ENCODE peak calls at places on chromosomes 7 and 10, in eight cellular contexts. V is kidney, T is Peyer's patch, P is esophagus squamous epithelium, A is OCI-LY7, Q is mammary epithelial cell, I is neural progenitor cell, M is tibial nerve. E is an unnamed sample.
A peak's percentile ranks its signal among the peaks of the same experiment; 100 is the strongest.

GRCh38 chr7:121198502-121198901 is 130.3 kb upstream of the WNT16 start:
- DNase-seq in P (no peak), M (no peak), Q (no peak), A (no peak), I (no peak), T (no peak), V (no peak), E (no peak)

GRCh38 chr10:125071008-125071407 is 89.4 kb downstream of the CTBP2 start:
- DNase-seq in Q (no peak), I (no peak), V (peak; percentile 46), P (no peak), T (no peak), M (no peak), A (no peak), E (no peak)

GRCh38 chr10:91391915-91392314 is 18.2 kb upstream of the HECTD2 start:
- DNase-seq in A (no peak), T (no peak), I (no peak), V (no peak), M (no peak), P (no peak), Q (no peak), E (no peak)

GRCh38 chr7:37211097-37211496 is 237.6 kb downstream of the ELMO1 start:
- DNase-seq in Q (peak; percentile 1), M (peak; percentile 77), T (no peak), A (no peak), I (no peak), V (no peak), P (no peak), E (no peak)

GRCh38 chr7:13778967-13779366 is 210.5 kb downstream of the ETV1 start:
- DNase-seq in T (no peak), M (no peak), P (no peak), Q (peak; percentile 71), I (no peak), A (no peak), V (no peak), E (no peak)

GRCh38 chr10:96341219-96342182 is 17.3 kb downstream of the OPALIN start:
- DNase-seq in P (no peak), M (no peak), A (no peak), T (no peak), I (peak; percentile 85), V (no peak), Q (no peak), E (no peak)

GRCh38 chr10:131143425-131144165 is 167.9 kb downstream of the TCERG1L start:
- DNase-seq in I (no peak), V (peak; percentile 52), T (no peak), Q (no peak), M (no peak), P (no peak), A (no peak), E (no peak)

GRCh38 chr7:923108-924041 is 31.1 kb downstream of the ADAP1 start:
- DNase-seq in A (peak; percentile 91), T (peak; percentile 96), I (no peak), M (peak; percentile 59), P (peak; percentile 63), Q (no peak), V (peak; percentile 87), E (peak; percentile 83)

GRCh38 chr7:74199551-74200355 is 10.1 kb upstream of the LAT2 start:
- DNase-seq in P (no peak), M (no peak), Q (no peak), V (no peak), T (no peak), I (no peak), A (no peak), E (no peak)

GRCh38 chr7:27564881-27565482 is 97.7 kb downstream of the HIBADH start:
- DNase-seq in M (no peak), P (no peak), V (no peak), A (no peak), I (no peak), Q (no peak), T (no peak), E (no peak)

GRCh38 chr10:28077889-28078288 is 79.0 kb upstream of the ODAD2 start:
- DNase-seq in A (no peak), V (no peak), P (no peak), M (no peak), Q (peak; percentile 79), T (no peak), I (no peak), E (no peak)

GRCh38 chr10:112915590-112916572 is 34.2 kb upstream of the TCF7L2 start:
- DNase-seq in T (no peak), V (peak; percentile 84), I (no peak), Q (peak; percentile 61), M (no peak), A (no peak), P (no peak), E (no peak)

DNA sequence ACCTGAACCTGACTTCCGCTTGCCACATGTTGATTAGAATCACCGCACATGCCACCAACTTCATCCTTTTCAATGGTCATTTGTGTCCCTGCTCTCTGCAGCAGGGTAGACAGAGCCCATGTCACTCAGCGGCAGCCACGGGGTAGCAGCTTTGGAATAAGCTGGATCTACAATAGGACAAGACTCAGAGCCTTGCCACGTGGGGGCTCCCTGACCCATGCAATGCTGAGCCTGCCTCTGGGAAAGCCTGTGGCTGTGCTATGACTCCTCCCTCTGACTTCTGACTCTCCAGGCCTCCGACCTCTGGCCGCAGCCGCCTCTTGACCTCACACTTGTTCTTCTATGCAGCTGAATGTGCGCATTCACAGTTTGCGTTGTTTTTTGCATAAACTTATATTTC is 197.8 kb upstream of the MKI67 start:
- DNase-seq in A (no peak), Q (no peak), P (no peak), V (no peak), M (peak; percentile 40), I (peak; percentile 83), T (no peak), E (no peak)
- TF ChIP-seq CTCF in A (no peak), Q (no peak), P (no peak), V (peak; percentile 4), M (no peak), I (peak; percentile 50), T (no peak), E (no peak)

DNA sequence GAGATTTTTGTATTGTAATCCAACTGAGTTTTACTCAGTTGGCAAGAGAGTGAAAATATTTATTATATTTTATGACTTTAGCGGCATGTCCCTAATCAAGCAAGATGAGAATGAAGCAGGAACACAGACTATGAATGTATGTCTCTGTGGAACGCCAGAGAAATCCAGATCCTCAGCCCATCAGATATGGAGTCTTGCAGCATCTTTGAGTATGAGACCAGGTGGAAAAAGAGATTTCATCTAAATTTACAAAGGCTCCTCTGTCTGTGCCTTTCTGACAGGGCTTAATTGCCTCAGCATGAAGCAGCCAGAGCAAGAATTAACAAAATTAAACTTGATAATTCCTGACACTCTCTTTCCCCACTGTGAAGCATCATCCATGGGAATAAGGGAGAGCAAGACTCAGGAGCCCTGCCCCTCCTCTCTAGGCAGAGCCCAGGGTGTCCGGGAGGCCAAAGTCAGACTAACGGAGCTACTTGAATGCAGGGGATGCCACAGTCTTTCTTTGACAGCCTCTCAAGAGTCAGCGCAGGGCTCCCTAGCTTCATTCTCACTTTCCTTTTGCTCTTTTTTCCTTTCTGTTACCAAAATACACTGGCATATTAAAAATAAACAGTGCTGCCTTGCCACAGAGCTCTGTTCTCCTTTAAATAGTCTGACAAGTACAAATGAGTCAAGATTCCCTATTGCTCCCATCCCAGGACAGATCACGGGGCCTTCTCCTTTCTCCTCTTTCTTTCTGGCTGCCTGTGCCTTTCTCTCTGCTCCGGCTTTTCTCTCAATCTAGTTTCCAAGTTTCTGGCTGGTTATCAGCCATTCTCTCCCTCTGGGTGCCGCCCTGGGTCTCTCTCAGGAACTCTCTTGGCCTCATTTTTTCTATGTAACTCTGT is 132.2 kb upstream of the INHBA start:
- DNase-seq in T (no peak), M (peak; percentile 36), V (no peak), A (no peak), Q (no peak), P (no peak), I (no peak), E (no peak)
- H3K4me3 ChIP-seq in T (no peak overlapping the region), M (no peak overlapping the region), V (no peak overlapping the region), A (no peak overlapping the region), Q (no peak overlapping the region), P (no peak overlapping the region), I (no peak overlapping the region), E (no peak overlapping the region)

DNA sequence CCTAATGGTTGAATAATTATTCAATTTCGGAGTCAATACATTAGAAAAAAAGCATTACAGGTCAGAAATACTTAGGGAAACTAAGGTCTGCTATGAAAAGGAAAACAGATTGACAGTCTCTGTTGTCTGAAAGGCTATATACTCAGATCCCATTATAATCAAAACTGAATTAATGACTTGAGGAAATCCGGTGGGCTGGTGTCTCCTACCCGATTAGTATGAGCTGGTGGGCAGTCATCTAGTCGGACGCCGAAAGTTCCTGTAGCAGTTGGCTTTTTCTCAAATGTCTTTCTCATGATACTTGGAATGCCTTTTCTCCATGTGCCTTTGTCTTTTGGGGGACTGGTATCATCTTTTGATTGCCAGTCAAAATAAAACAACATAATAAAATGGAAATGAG is 127.2 kb downstream of the ARHGAP21 start:
- DNase-seq in A (no peak), T (no peak), P (no peak), Q (no peak), I (no peak), V (no peak), M (no peak), E (no peak)
- H3K36me3 ChIP-seq in A (peaks cover 42% of the 10 kb centered on the region), T (no peaks in the 10 kb centered on the region), P (peaks cover 22% of the 10 kb centered on the region), Q (peaks cover 60% of the 10 kb centered on the region), I (peaks cover 21% of the 10 kb centered on the region), V (peaks cover 46% of the 10 kb centered on the region), M (peaks cover 97% of the 10 kb centered on the region), E (peaks cover 1% of the 10 kb centered on the region)

GRCh38 chr7:92987543-92987942 is 130.2 kb downstream of the SAMD9 start:
- DNase-seq in P (no peak), V (no peak), A (no peak), M (no peak), I (no peak), T (no peak), Q (no peak), E (no peak)

GRCh38 chr7:92988941-92989540 is 128.7 kb downstream of the SAMD9 start:
- DNase-seq in V (no peak), M (no peak), I (no peak), A (no peak), T (no peak), Q (no peak), P (no peak), E (no peak)

GRCh38 chr7:92987095-92987494 is 130.7 kb downstream of the SAMD9 start:
- DNase-seq in V (no peak), A (no peak), I (no peak), Q (no peak), M (no peak), T (no peak), P (no peak), E (no peak)

GRCh38 chr7:92991190-92991589 is 126.6 kb downstream of the SAMD9 start:
- DNase-seq in I (no peak), M (no peak), V (no peak), T (no peak), A (no peak), P (no peak), Q (no peak), E (no peak)

GRCh38 chr7:92988051-92988450 is 129.7 kb downstream of the SAMD9 start:
- DNase-seq in M (peak; percentile 7), A (no peak), V (no peak), Q (peak; percentile 74), I (peak; percentile 23), T (no peak), P (no peak), E (no peak)
- TF ChIP-seq CTCF in M (no peak), A (peak; percentile 44), V (peak; percentile 35), Q (peak; percentile 67), I (peak; percentile 48), T (peak; percentile 47), P (peak; percentile 32), E (no peak)

E was measured in GM06990.